ENCODE peak calls at places on chromosomes 13 and 19, in nine cellular contexts. Y is MM.1S, X is B cell, H is heart left ventricle, P is endothelial cell, W is uterus, G is HFF-Myc, O is WTC11, L is tibial artery. N is an unnamed sample.

GRCh38 chr19:58252102-58252685 is 23.5 kb downstream of the ZNF544 start:
- DNase-seq in H (no peak), Y (no peak), P (no peak), O (no peak), W (no peak), L (no peak), G (no peak), X (no peak), N (no peak)

GRCh38 chr13:74485757-74486156 is 351.6 kb upstream of the KLF12 start:
- DNase-seq in P (no peak), L (no peak), G (no peak), Y (no peak), X (no peak), H (no peak), O (no peak), W (no peak), N (no peak)

GRCh38 chr19:36707134-36707533 is 19.7 kb downstream of the ZNF567 start:
- DNase-seq in Y (no peak), G (no peak), H (no peak), X (no peak), W (no peak), L (no peak), O (no peak), P (no peak), N (no peak)

GRCh38 chr19:35318679-35319448 is 10.1 kb upstream of the CD22 start:
- DNase-seq in Y (no peak), H (peak), W (peak), P (no peak), L (peak), O (no peak), X (peak), G (peak), N (peak)

GRCh38 chr13:71483733-71484132 is 383.3 kb downstream of the DACH1 start:
- DNase-seq in O (no peak), Y (no peak), G (no peak), H (no peak), L (no peak), P (no peak), X (no peak), W (no peak), N (no peak)

GRCh38 chr19:50431343-50432220 is 1.1 kb upstream of the MYBPC2 start:
- DNase-seq in H (peak), O (peak), P (peak), L (peak), Y (peak), W (peak), G (no peak), X (peak), N (peak)

GRCh38 chr13:32911506-32911905 is 104.7 kb upstream of the KL start:
- DNase-seq in Y (peak), W (no peak), P (peak), G (no peak), O (peak), L (no peak), H (no peak), X (peak), N (peak)

GRCh38 chr13:109787135-109787954 is 962 bp upstream of the IRS2 start:
- DNase-seq in X (peak), G (no peak), O (peak), H (no peak), Y (peak), W (peak), L (no peak), P (peak), N (peak)

GRCh38 chr19:20787766-20788165 is 11.7 kb downstream of the ZNF66 start:
- DNase-seq in X (no peak), P (no peak), H (no peak), O (no peak), Y (no peak), L (no peak), G (no peak), W (no peak), N (no peak)

GRCh38 chr19:8965887-8966286 is 44.3 kb downstream of the MUC16 start:
- DNase-seq in L (no peak), H (no peak), O (no peak), W (no peak), Y (no peak), X (no peak), G (no peak), P (no peak), N (no peak)

GRCh38 chr13:33543631-33544030 is 258.1 kb upstream of the STARD13 start:
- DNase-seq in X (no peak), Y (peak), G (no peak), H (no peak), W (no peak), L (no peak), O (no peak), P (no peak), N (peak)

GRCh38 chr13:35210234-35210633 is 266.3 kb downstream of the MAB21L1 start:
- DNase-seq in Y (no peak), L (no peak), H (no peak), O (no peak), W (no peak), X (no peak), G (no peak), P (no peak), N (peak)
- TF ChIP-seq CTCF in Y (no peak), L (no peak), H (no peak), O (no peak), W (no peak), X (no peak), G (no peak), P (no peak), N (no peak)

DNA sequence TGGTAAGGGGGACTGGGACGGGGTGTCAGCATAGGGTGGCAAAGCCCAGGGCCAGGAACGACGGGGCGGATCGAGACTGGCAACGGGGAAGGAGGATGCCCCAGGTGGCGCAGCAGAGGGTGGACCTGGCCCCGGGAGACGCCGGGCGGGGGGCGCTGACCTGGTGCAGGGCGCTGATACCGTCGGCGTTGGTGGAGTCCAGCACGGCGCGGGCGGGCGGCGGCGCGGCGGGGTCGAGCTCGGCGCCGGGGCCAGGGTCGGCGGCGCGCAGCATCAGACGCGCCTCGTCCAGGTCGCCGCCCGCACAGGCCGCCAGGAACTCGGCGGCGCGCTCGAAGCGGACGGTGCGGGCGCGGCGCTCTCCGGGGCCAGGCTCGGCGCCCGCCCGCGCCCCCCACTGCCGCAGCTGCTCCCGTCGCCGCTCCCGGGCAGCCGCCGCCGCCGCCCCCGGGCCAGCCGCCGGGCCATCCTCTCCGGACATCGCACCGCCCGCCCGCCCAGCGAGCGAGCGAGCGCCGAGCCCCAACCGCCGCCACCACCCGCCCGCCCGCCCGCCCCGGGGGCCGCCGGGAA is 288 bp downstream of the PPP1R12C start:
- DNase-seq in P (no peak), L (no peak), G (no peak), Y (no peak), O (no peak), H (no peak), X (no peak), W (no peak), N (no peak)
- TF ChIP-seq CTCF in P (no peak), L (no peak), G (no peak), Y (no peak), O (no peak), H (no peak), X (no peak), W (no peak), N (no peak)

GRCh38 chr13:99027661-99028425 is 50.0 kb upstream of the DOCK9 start:
- DNase-seq in L (no peak), W (no peak), P (no peak), H (no peak), Y (no peak), X (no peak), O (no peak), G (no peak), N (no peak)

GRCh38 chr13:99029576-99029975 is 51.7 kb upstream of the DOCK9 start:
- DNase-seq in H (no peak), W (no peak), P (no peak), O (no peak), L (no peak), Y (no peak), X (no peak), G (no peak), N (no peak)

GRCh38 chr13:99031725-99032298 is 53.9 kb upstream of the DOCK9 start:
- DNase-seq in P (no peak), Y (no peak), O (no peak), G (no peak), X (no peak), H (no peak), W (no peak), L (no peak), N (no peak)

GRCh38 chr13:99027260-99027659 is 49.4 kb upstream of the DOCK9 start:
- DNase-seq in O (no peak), W (no peak), H (no peak), L (no peak), P (no peak), G (no peak), Y (no peak), X (no peak), N (no peak)

DNA sequence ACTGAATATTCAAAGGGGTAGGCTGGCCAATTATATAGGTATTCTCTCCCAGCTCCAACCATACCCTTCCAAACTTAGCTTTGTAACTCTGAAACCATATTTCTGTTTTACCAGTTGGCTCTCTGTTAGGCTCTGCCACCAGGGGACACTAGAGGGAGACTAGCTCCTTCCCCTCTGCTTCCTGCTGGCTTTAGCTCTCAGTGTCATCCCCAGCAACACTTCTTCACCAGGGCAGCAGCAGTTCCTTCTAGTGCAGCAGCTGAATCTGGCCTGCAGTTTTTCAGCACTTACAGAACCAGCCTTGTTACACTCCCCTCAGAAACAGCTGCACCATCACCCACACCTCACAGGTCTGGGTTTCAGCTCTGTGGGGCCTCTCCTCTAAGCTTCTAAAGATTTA is 51.0 kb upstream of the DOCK9 start:
- DNase-seq in Y (peak), G (no peak), O (peak), P (no peak), L (no peak), H (no peak), W (no peak), X (no peak), N (no peak)
- TF ChIP-seq CTCF in Y (peak), G (peak), O (peak), P (peak), L (no peak), H (no peak), W (no peak), X (no peak), N (no peak)

GRCh38 chr13:92355213-92355612 is 871.4 kb upstream of the GPC6 start:
- DNase-seq in W (no peak), O (peak), H (no peak), G (no peak), L (no peak), X (no peak), P (peak), Y (no peak), N (peak)
- TF ChIP-seq CTCF in W (no peak), O (no peak), H (no peak), G (no peak), L (no peak), X (no peak), P (no peak), Y (no peak), N (no peak)

GRCh38 chr13:30105381-30105780 is 202.0 kb downstream of the KATNAL1 start:
- DNase-seq in H (no peak), G (no peak), X (no peak), P (no peak), W (no peak), Y (no peak), O (peak), L (no peak), N (peak)
- TF ChIP-seq CTCF in H (no peak), G (no peak), X (no peak), P (no peak), W (no peak), Y (no peak), O (no peak), L (no peak), N (no peak)

DNA sequence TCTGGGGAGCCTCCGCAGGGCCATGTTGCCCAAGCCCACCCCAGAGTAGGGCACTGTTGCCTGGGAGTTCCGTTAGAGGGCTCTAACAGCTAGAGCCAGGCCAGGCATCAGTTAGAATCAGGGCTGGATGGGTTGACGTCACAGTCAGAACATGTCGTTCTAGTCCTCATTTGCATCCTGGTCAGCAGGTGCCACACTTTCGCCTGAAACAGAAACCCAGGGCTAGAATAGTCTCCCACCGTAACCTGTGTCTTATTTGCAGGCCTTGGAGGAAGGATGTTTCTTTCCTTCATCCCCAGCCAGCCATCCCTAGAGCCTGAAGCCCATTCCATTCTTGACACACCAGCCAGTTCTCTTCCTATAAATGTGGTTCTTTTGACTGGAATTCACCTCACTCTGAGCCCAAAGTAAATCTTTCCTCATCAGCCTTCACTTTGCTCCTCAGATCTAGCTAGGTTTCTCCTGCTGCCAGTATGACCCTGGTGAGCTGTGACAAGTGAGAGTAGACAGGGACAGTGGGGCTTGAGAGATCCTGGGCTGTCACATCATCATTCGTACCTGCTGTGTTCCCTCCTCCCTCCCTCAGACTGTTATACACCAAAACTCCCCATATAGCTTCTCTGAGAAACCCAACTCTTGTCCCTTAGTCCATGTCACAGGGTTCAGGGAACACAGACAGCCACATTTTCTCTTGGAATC is 12.2 kb upstream of the CCDC97 start:
- DNase-seq in Y (peak), W (no peak), O (no peak), X (peak), P (no peak), G (no peak), H (no peak), L (peak), N (no peak)
- TF ChIP-seq CTCF in Y (peak), W (no peak), O (no peak), X (peak), P (no peak), G (no peak), H (no peak), L (no peak), N (no peak)

DNA sequence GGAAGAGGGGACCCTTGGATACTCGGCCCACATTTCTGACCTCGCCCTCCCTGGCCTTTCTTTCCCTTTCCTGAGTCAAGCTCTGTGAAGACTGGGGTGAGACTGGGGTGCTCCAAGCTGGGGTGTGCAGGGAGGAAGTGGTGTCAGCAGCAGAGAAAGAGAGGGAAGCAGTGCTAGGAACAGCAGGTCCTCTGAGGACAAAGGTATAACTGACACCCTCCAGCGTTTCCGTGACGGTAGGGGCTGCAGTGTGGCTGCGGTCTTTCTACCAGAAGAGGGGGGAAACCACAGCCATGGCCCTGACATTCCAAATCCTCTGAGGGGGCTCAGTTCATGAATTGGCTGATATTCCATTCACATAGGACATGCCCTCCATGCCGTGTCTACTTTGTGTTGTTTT is 1.1 kb downstream of the KIR3DL2 start:
- DNase-seq in X (no peak), L (no peak), H (no peak), W (no peak), P (no peak), O (no peak), Y (no peak), G (no peak), N (no peak)
- TF ChIP-seq CTCF in X (no peak), L (no peak), H (no peak), W (no peak), P (no peak), O (no peak), Y (no peak), G (no peak), N (no peak)

GRCh38 chr19:30446844-30447243 is 74.7 kb downstream of the ZNF536 start:
- DNase-seq in O (no peak), L (no peak), X (no peak), W (no peak), G (no peak), Y (no peak), H (no peak), P (no peak), N (no peak)
- TF ChIP-seq CTCF in O (no peak), L (no peak), X (no peak), W (no peak), G (no peak), Y (no peak), H (no peak), P (no peak), N (no peak)

GRCh38 chr13:28678809-28679208 is 19.9 kb downstream of the POMP start:
- DNase-seq in Y (no peak), P (no peak), G (no peak), O (no peak), H (no peak), X (no peak), L (no peak), W (no peak), N (peak)
- TF ChIP-seq CTCF in Y (no peak), P (no peak), G (peak), O (no peak), H (no peak), X (no peak), L (no peak), W (peak), N (peak)

N was measured in foreskin fibroblast.